ENCODE peak calls at places on chromosomes 7 and 10, in five cellular contexts. I is stimulated activated CD8-positive, alpha-beta memory T cell treated with anti-CD3 and anti-CD28 coated beads, Interleukin-7, amount 100 ng/mL, for 4 hours; L is fibroblast of lung; M is EH; T is heart left ventricle. Y is an unnamed sample.

GRCh38 chr7:130387628-130388403 is 7.5 kb downstream of the CPA1 start:
- DNase-seq in I (no peak), L (no peak), M (peak; percentile 60), T (no peak), Y (no peak)

GRCh38 chr7:144386741-144387140 is 16.8 kb downstream of the NOBOX start:
- DNase-seq in I (no peak), L (peak; percentile 36), M (peak; percentile 74), T (no peak), Y (no peak)

GRCh38 chr7:74360008-74360407 is 70.8 kb downstream of the CLIP2 start:
- DNase-seq in I (no peak), L (no peak), M (no peak), T (no peak), Y (no peak)

GRCh38 chr7:143372070-143372469 is 9.1 kb upstream of the ZYX start:
- DNase-seq in I (no peak), L (peak; percentile 46), M (peak; percentile 49), T (peak; percentile 67), Y (peak; percentile 89)

GRCh38 chr10:111446966-111447365 is 370.1 kb downstream of the ADRA2A start:
- DNase-seq in I (no peak), L (no peak), M (no peak), T (no peak), Y (no peak)

GRCh38 chr10:31151301-31151700 is 119.6 kb upstream of the ZNF438 start:
- DNase-seq in I (no peak), L (no peak), M (no peak), T (no peak), Y (no peak)

GRCh38 chr7:22549667-22550513 is 49.9 kb upstream of the STEAP1B start:
- DNase-seq in I (no peak), L (no peak), M (peak; percentile 30), T (no peak), Y (no peak)

GRCh38 chr7:54981913-54982312 is 36.9 kb upstream of the EGFR start:
- DNase-seq in I (no peak), L (no peak), M (no peak), T (no peak), Y (no peak)

GRCh38 chr7:120725376-120726039 is 132.4 kb downstream of the TSPAN12 start:
- DNase-seq in I (no peak), L (peak; percentile 69), M (peak; percentile 21), T (no peak), Y (no peak)